ENCODE peak calls at places on chromosomes 12 and 14, in nine cellular contexts. I is A549; A is aorta; C is NCI-H510A treated with DMSO at 0.1 percent for 48 hours; Y is iPS-NIHi11; M is HTR-8/SVneo; E is epithelial cell of esophagus; N is activated naive CD8-positive, alpha-beta T cell treated with anti-CD3 and anti-CD28 coated beads, Interleukin-2, amount 50 U/mL, for 24 hours; H is astrocyte of the hippocampus. R is an unnamed sample.

GRCh38 chr12:1502856-1503255 is 91.5 kb downstream of the FBXL14 start:
- DNase-seq in I (no peak), A (no peak), C (no peak), Y (no peak), M (no peak), E (no peak), N (no peak), H (peak), R (no peak)

GRCh38 chr12:121676190-121676589 is 6.7 kb upstream of the MORN3 start:
- DNase-seq in I (no peak), A (no peak), C (no peak), Y (no peak), M (no peak), E (no peak), N (no peak), H (no peak), R (no peak)

GRCh38 chr14:60506010-60506409 is 2.9 kb upstream of the SIX6 start:
- DNase-seq in I (no peak), A (no peak), C (no peak), Y (no peak), M (no peak), E (no peak), N (no peak), H (no peak), R (no peak)

GRCh38 chr12:40794087-40794486 is 101.8 kb downstream of the CNTN1 start:
- DNase-seq in I (no peak), A (no peak), C (no peak), Y (no peak), M (no peak), E (no peak), N (no peak), H (no peak), R (no peak)

GRCh38 chr14:61555056-61555838 is 140.1 kb upstream of the HIF1A start:
- DNase-seq in I (no peak), A (no peak), C (no peak), Y (no peak), M (no peak), E (peak), N (no peak), H (no peak), R (no peak)

GRCh38 chr12:112539221-112539620 is 120.5 kb downstream of the PTPN11 start:
- DNase-seq in I (peak), A (no peak), C (no peak), Y (no peak), M (peak), E (no peak), N (no peak), H (no peak), R (no peak)

GRCh38 chr14:103014466-103015319 is 42.7 kb downstream of the CDC42BPB start:
- DNase-seq in I (no peak), A (peak), C (peak), Y (peak), M (no peak), E (peak), N (no peak), H (peak), R (peak)

GRCh38 chr12:61397668-61398067 is 862.5 kb upstream of the USP15 start:
- DNase-seq in I (no peak), A (no peak), C (no peak), Y (no peak), M (no peak), E (no peak), N (no peak), H (no peak), R (peak)

GRCh38 chr14:92613681-92614260 is 100.2 kb downstream of the RIN3 start:
- DNase-seq in I (no peak), A (no peak), C (no peak), Y (no peak), M (no peak), E (no peak), N (no peak), H (no peak), R (no peak)

GRCh38 chr12:91309450-91309849 is 126.8 kb upstream of the DCN start:
- DNase-seq in I (no peak), A (no peak), C (no peak), Y (no peak), M (no peak), E (no peak), N (no peak), H (no peak), R (no peak)

GRCh38 chr12:15808250-15808971 is 19.2 kb upstream of the EPS8 start:
- DNase-seq in I (no peak), A (no peak), C (peak), Y (no peak), M (no peak), E (no peak), N (no peak), H (peak), R (no peak)

GRCh38 chr12:39990122-39991101 is 115.5 kb downstream of the SLC2A13 start:
- DNase-seq in I (peak), A (peak), C (no peak), Y (peak), M (no peak), E (peak), N (peak), H (peak), R (peak)

GRCh38 chr12:82461851-82462250 is 103.5 kb downstream of the METTL25 start:
- DNase-seq in I (no peak), A (no peak), C (no peak), Y (no peak), M (no peak), E (peak), N (no peak), H (no peak), R (peak)